ENCODE peak calls at places on chromosomes 5 and 9, in ten cellular contexts. P, L, A, O, E, Z, R, F, D and M are unnamed samples.

GRCh38 chr5:137294604-137295003 is 204.5 kb downstream of the SPOCK1 start:
- DNase-seq in L (no peak), R (no peak), A (no peak), Z (no peak), F (no peak), E (no peak), P (no peak), O (no peak), D (no peak), M (no peak)

GRCh38 chr5:53469946-53470687 is 10.3 kb upstream of the FST start:
- DNase-seq in D (no peak), P (no peak), A (no peak), L (no peak), R (no peak), E (no peak), O (no peak), Z (no peak), F (no peak), M (peak)

GRCh38 chr9:135584934-135585333 is 23.4 kb downstream of the PAEP start:
- DNase-seq in L (no peak), R (no peak), D (no peak), P (no peak), E (no peak), Z (no peak), A (no peak), F (no peak), O (peak), M (no peak)

GRCh38 chr9:110444911-110445310 is 107.2 kb upstream of the TXNDC8 start:
- DNase-seq in F (peak), L (no peak), O (no peak), P (no peak), D (no peak), A (no peak), Z (no peak), E (no peak), R (no peak), M (no peak)

GRCh38 chr5:150138551-150139265 is 16.9 kb downstream of the PDGFRB start:
- DNase-seq in D (no peak), E (no peak), F (peak), A (no peak), P (peak), R (peak), L (peak), Z (peak), O (no peak), M (no peak)

GRCh38 chr5:98905857-98906688 is 22.7 kb downstream of the CHD1 start:
- DNase-seq in O (no peak), Z (no peak), D (no peak), P (peak), F (peak), L (no peak), E (no peak), R (peak), A (peak), M (peak)

GRCh38 chr9:87800456-87800855 is 74.5 kb downstream of the CTSL start:
- DNase-seq in O (no peak), R (peak), D (no peak), Z (no peak), F (no peak), A (no peak), P (peak), E (no peak), L (no peak), M (no peak)

GRCh38 chr9:100394819-100395218 is 32.1 kb upstream of the MSANTD3 start:
- DNase-seq in R (no peak), O (no peak), E (no peak), A (no peak), Z (no peak), L (no peak), F (peak), P (no peak), D (no peak), M (peak)

GRCh38 chr5:33806736-33807442 is 84.9 kb downstream of the ADAMTS12 start:
- DNase-seq in L (no peak), P (no peak), E (no peak), R (no peak), D (no peak), O (no peak), F (peak), A (no peak), Z (no peak), M (peak)

GRCh38 chr9:137679695-137680305 is 61.0 kb downstream of the EHMT1 start:
- DNase-seq in L (no peak), F (no peak), A (peak), P (no peak), Z (no peak), D (no peak), R (no peak), O (no peak), E (no peak), M (no peak)
- H3K4me3 ChIP-seq in L (no peak), F (no peak), A (no peak), P (no peak), Z (no peak), D (no peak), R (peak), O (no peak), E (no peak), M (no peak)

DNA sequence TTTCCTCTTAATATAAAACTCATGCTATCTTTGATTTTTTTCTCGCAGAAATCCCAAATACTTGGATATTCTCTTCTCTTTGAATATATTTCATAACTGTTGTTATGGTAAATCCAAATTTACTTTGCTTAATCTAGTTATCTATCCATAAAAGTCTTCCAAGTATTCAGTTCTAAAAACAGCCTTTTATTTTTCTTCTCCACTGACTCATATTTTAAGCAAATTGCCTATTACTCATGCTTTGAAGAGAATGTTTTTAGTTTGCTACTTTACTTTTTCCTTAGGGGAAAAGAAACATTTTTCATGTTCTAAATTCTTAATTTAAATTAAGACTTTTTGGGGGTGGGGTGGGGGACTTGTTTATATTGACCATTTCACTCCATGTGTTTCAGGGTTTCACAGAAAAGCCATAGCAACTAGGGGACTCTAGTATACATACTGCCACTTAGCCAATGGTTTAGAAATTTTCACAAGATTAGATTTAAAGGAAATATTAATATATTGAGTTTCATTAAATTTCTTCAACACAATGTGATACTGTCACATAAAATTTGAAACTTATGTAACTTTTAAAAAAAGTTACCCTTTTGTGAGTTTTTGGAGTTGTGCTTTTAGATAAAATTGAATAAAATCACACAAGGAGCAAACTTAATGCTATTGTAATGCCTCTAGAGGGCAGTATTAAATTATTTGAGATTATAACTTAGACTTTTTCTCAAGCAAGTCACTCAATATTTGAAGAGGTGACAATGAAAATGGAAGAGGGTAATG is 545.8 kb upstream of the ARRDC3 start:
- DNase-seq in F (peak), R (peak), O (no peak), D (no peak), E (no peak), Z (no peak), L (no peak), A (peak), P (peak), M (peak)
- TF ChIP-seq CTCF in F (peak), R (peak), O (peak), D (peak), E (peak), Z (no peak), L (peak), A (peak), P (peak), M (peak)

GRCh38 chr9:112750111-112750766 is at the start of gene SNX30:
- DNase-seq in P (peak), R (peak), O (peak), A (peak), Z (peak), L (peak), E (peak), D (peak), F (peak), M (peak)

GRCh38 chr9:112752334-112753110 is 2.0 kb downstream of the SNX30 start:
- DNase-seq in E (no peak), R (no peak), P (no peak), O (no peak), A (no peak), D (no peak), Z (no peak), L (no peak), F (no peak), M (no peak)

GRCh38 chr9:112751059-112751795 is 667 bp downstream of the SNX30 start:
- DNase-seq in R (peak), D (peak), Z (peak), L (peak), F (peak), A (peak), P (peak), E (peak), O (peak), M (peak)

GRCh38 chr9:112748041-112748440 is 2.5 kb upstream of the SNX30 start:
- DNase-seq in F (no peak), P (no peak), Z (no peak), D (no peak), A (no peak), O (no peak), E (no peak), R (no peak), L (no peak), M (no peak)

GRCh38 chr9:112750767-112751058 is 153 bp downstream of the SNX30 start:
- DNase-seq in R (no peak), A (no peak), F (no peak), O (peak), L (no peak), Z (peak), P (no peak), E (no peak), D (no peak), M (no peak)
- H3K4me3 ChIP-seq in R (peak), A (peak), F (peak), O (peak), L (peak), Z (peak), P (peak), E (peak), D (peak), M (peak)

DNA sequence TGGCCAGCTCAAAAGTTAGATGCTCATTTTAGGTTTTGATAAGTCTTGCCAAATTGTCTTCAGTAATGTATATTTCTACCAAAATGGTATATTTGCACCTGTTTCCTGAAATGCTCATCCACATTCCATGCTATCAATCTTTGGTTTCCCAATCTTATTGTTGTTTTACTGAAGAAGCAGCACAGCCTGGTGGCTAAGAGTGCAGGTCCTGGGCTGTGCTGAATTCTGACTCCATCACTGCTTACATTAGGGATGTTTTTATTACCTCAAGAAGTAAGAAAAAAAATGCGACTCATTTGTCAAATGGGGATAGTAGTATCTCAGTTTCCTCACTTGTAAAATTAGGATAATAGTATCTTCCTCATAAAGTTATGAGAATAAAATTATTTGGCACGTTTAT is 13.6 kb upstream of the S100Z start:
- DNase-seq in R (no peak), O (no peak), L (no peak), D (no peak), E (no peak), A (no peak), Z (no peak), P (no peak), F (no peak), M (no peak)
- TF ChIP-seq CTCF in R (no peak), O (no peak), L (no peak), D (no peak), E (no peak), A (no peak), Z (no peak), P (no peak), F (peak), M (no peak)

GRCh38 chr9:127405344-127406125 is 8.6 kb downstream of the SLC2A8 start:
- DNase-seq in D (no peak), O (peak), L (no peak), F (no peak), A (no peak), R (no peak), E (no peak), P (no peak), Z (no peak), M (no peak)
- H3K4me3 ChIP-seq in D (no peak), O (no peak), L (no peak), F (no peak), A (no peak), R (no peak), E (no peak), P (no peak), Z (no peak), M (no peak)

GRCh38 chr5:127536687-127537086 is 19.2 kb downstream of the PRRC1 start:
- DNase-seq in P (no peak), F (peak), A (peak), O (no peak), R (peak), Z (no peak), L (no peak), D (no peak), E (no peak), M (peak)
- TF ChIP-seq CTCF in P (peak), F (peak), A (peak), O (peak), R (peak), Z (no peak), L (peak), D (peak), E (no peak), M (peak)